ENCODE peak calls at places on chromosome 22, in nine cellular contexts. One of them, this sample, is unnamed.

GRCh38 chr22:25754527-25755202 is 12.7 kb downstream of the MYO18B start:
- DNase-seq in foreskin keratinocyte: no peak
- DNase-seq in neural crest cell: no peak
- DNase-seq in CD8-positive, alpha-beta T cell: no peak
- DNase-seq in omental fat pad: no peak
- DNase-seq in AG09309: peak; percentile 77
- DNase-seq in hepatocyte: no peak
- DNase-seq in GM13976: no peak
- DNase-seq in activated B cell treated with CpG ODN at 0.5 μM for 24 hours: no peak
- DNase-seq in this sample: no peak

GRCh38 chr22:47355388-47355725 is 592.9 kb downstream of the TBC1D22A start:
- DNase-seq in foreskin keratinocyte: no peak
- DNase-seq in neural crest cell: no peak
- DNase-seq in CD8-positive, alpha-beta T cell: no peak
- DNase-seq in omental fat pad: no peak
- DNase-seq in AG09309: no peak
- DNase-seq in hepatocyte: no peak
- DNase-seq in GM13976: no peak
- DNase-seq in activated B cell treated with CpG ODN at 0.5 μM for 24 hours: no peak
- DNase-seq in this sample: no peak

GRCh38 chr22:27804683-27805297 is 3.2 kb upstream of the MN1 start:
- DNase-seq in foreskin keratinocyte: peak; percentile 47
- DNase-seq in neural crest cell: peak; percentile 78
- DNase-seq in CD8-positive, alpha-beta T cell: peak; percentile 27
- DNase-seq in omental fat pad: peak; percentile 35
- DNase-seq in AG09309: peak; percentile 18
- DNase-seq in hepatocyte: peak; percentile 86
- DNase-seq in GM13976: peak; percentile 83
- DNase-seq in activated B cell treated with CpG ODN at 0.5 μM for 24 hours: no peak
- DNase-seq in this sample: peak; percentile 57

GRCh38 chr22:44940121-44940520 is 69.7 kb downstream of the PHF21B start:
- DNase-seq in foreskin keratinocyte: no peak
- DNase-seq in neural crest cell: no peak
- DNase-seq in CD8-positive, alpha-beta T cell: no peak
- DNase-seq in omental fat pad: no peak
- DNase-seq in AG09309: no peak
- DNase-seq in hepatocyte: no peak
- DNase-seq in GM13976: no peak
- DNase-seq in activated B cell treated with CpG ODN at 0.5 μM for 24 hours: no peak
- DNase-seq in this sample: no peak

GRCh38 chr22:30234786-30235470 is 11.6 kb downstream of the LIF start:
- DNase-seq in foreskin keratinocyte: no peak
- DNase-seq in neural crest cell: no peak
- DNase-seq in CD8-positive, alpha-beta T cell: no peak
- DNase-seq in omental fat pad: no peak
- DNase-seq in AG09309: peak; percentile 68
- DNase-seq in hepatocyte: peak; percentile 78
- DNase-seq in GM13976: no peak
- DNase-seq in activated B cell treated with CpG ODN at 0.5 μM for 24 hours: no peak
- DNase-seq in this sample: no peak

GRCh38 chr22:48068323-48068722 is 1305.9 kb downstream of the TBC1D22A start:
- DNase-seq in foreskin keratinocyte: no peak
- DNase-seq in neural crest cell: no peak
- DNase-seq in CD8-positive, alpha-beta T cell: no peak
- DNase-seq in omental fat pad: no peak
- DNase-seq in AG09309: no peak
- DNase-seq in hepatocyte: no peak
- DNase-seq in GM13976: no peak
- DNase-seq in activated B cell treated with CpG ODN at 0.5 μM for 24 hours: no peak
- DNase-seq in this sample: no peak

GRCh38 chr22:26835929-26836528 is 178.6 kb downstream of the MIAT start:
- DNase-seq in foreskin keratinocyte: peak; percentile 30
- DNase-seq in neural crest cell: peak; percentile 59
- DNase-seq in CD8-positive, alpha-beta T cell: peak; percentile 5
- DNase-seq in omental fat pad: no peak
- DNase-seq in AG09309: no peak
- DNase-seq in hepatocyte: peak; percentile 55
- DNase-seq in GM13976: peak; percentile 55
- DNase-seq in activated B cell treated with CpG ODN at 0.5 μM for 24 hours: no peak
- DNase-seq in this sample: peak; percentile 30

GRCh38 chr22:37337204-37337943 is 55.1 kb downstream of the CYTH4 start:
- DNase-seq in foreskin keratinocyte: no peak
- DNase-seq in neural crest cell: no peak
- DNase-seq in CD8-positive, alpha-beta T cell: no peak
- DNase-seq in omental fat pad: no peak
- DNase-seq in AG09309: no peak
- DNase-seq in hepatocyte: no peak
- DNase-seq in GM13976: no peak
- DNase-seq in activated B cell treated with CpG ODN at 0.5 μM for 24 hours: no peak
- DNase-seq in this sample: no peak

GRCh38 chr22:48478529-48479265 is 1349.0 kb downstream of the BRD1 start:
- DNase-seq in foreskin keratinocyte: no peak
- DNase-seq in neural crest cell: no peak
- DNase-seq in CD8-positive, alpha-beta T cell: no peak
- DNase-seq in omental fat pad: no peak
- DNase-seq in AG09309: no peak
- DNase-seq in hepatocyte: no peak
- DNase-seq in GM13976: no peak
- DNase-seq in activated B cell treated with CpG ODN at 0.5 μM for 24 hours: no peak
- DNase-seq in this sample: no peak

GRCh38 chr22:23193882-23194281 is 13.6 kb downstream of the BCR start:
- DNase-seq in foreskin keratinocyte: no peak
- DNase-seq in neural crest cell: no peak
- DNase-seq in CD8-positive, alpha-beta T cell: no peak
- DNase-seq in omental fat pad: no peak
- DNase-seq in AG09309: no peak
- DNase-seq in hepatocyte: no peak
- DNase-seq in GM13976: no peak
- DNase-seq in activated B cell treated with CpG ODN at 0.5 μM for 24 hours: no peak
- DNase-seq in this sample: no peak

GRCh38 chr22:19407649-19408606 is 23.6 kb downstream of the HIRA start:
- DNase-seq in foreskin keratinocyte: no peak
- DNase-seq in neural crest cell: no peak
- DNase-seq in CD8-positive, alpha-beta T cell: no peak
- DNase-seq in omental fat pad: no peak
- DNase-seq in AG09309: no peak
- DNase-seq in hepatocyte: peak; percentile 34
- DNase-seq in GM13976: no peak
- DNase-seq in activated B cell treated with CpG ODN at 0.5 μM for 24 hours: no peak
- DNase-seq in this sample: no peak

GRCh38 chr22:37298748-37299495 is 16.6 kb downstream of the CYTH4 start:
- DNase-seq in foreskin keratinocyte: no peak
- DNase-seq in neural crest cell: no peak
- DNase-seq in CD8-positive, alpha-beta T cell: no peak
- DNase-seq in omental fat pad: no peak
- DNase-seq in AG09309: no peak
- DNase-seq in hepatocyte: no peak
- DNase-seq in GM13976: no peak
- DNase-seq in activated B cell treated with CpG ODN at 0.5 μM for 24 hours: no peak
- DNase-seq in this sample: no peak

GRCh38 chr22:37479196-37479595 is 7.0 kb downstream of the MFNG start:
- DNase-seq in foreskin keratinocyte: no peak
- DNase-seq in neural crest cell: no peak
- DNase-seq in CD8-positive, alpha-beta T cell: no peak
- DNase-seq in omental fat pad: no peak
- DNase-seq in AG09309: no peak
- DNase-seq in hepatocyte: no peak
- DNase-seq in GM13976: no peak
- DNase-seq in activated B cell treated with CpG ODN at 0.5 μM for 24 hours: no peak
- DNase-seq in this sample: no peak

GRCh38 chr22:28813772-28814518 is 13.6 kb upstream of the XBP1 start:
- DNase-seq in foreskin keratinocyte: no peak
- DNase-seq in neural crest cell: no peak
- DNase-seq in CD8-positive, alpha-beta T cell: no peak
- DNase-seq in omental fat pad: no peak
- DNase-seq in AG09309: no peak
- DNase-seq in hepatocyte: peak; percentile 65
- DNase-seq in GM13976: no peak
- DNase-seq in activated B cell treated with CpG ODN at 0.5 μM for 24 hours: no peak
- DNase-seq in this sample: no peak

DNA sequence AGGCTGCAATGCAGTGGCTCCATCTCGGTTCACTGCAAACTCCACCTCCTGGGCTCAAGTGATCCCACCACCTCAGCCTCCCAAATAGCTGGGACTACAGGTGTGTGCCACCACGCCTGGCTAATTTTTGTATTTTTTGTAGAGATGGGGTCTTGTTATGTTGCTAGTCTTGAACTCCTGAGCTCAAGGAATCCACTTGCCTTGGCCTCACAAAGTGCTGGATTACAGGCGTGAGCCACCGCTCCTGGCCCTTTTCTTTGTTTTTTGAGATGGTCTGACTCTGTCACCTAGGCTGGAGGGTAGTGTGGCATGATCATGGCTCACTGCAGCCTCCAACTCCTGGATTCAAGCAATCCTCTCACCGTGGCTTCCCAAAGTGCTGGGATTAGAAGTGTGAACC is 21.0 kb downstream of the ARFGAP3 start:
- DNase-seq in foreskin keratinocyte: no peak
- DNase-seq in neural crest cell: no peak
- DNase-seq in CD8-positive, alpha-beta T cell: no peak
- DNase-seq in omental fat pad: no peak
- DNase-seq in AG09309: no peak
- DNase-seq in hepatocyte: no peak
- DNase-seq in GM13976: no peak
- DNase-seq in activated B cell treated with CpG ODN at 0.5 μM for 24 hours: no peak
- DNase-seq in this sample: no peak
- TF ChIP-seq CTCF in foreskin keratinocyte: no peak
- TF ChIP-seq CTCF in neural crest cell: no peak
- TF ChIP-seq CTCF in CD8-positive, alpha-beta T cell: no peak
- TF ChIP-seq CTCF in omental fat pad: no peak
- TF ChIP-seq CTCF in AG09309: no peak
- TF ChIP-seq CTCF in hepatocyte: no peak
- TF ChIP-seq CTCF in GM13976: no peak
- TF ChIP-seq CTCF in activated B cell treated with CpG ODN at 0.5 μM for 24 hours: no peak
- TF ChIP-seq CTCF in this sample: no peak

GRCh38 chr22:43243275-43243768 is 56.4 kb upstream of the TTLL12 start:
- DNase-seq in foreskin keratinocyte: no peak
- DNase-seq in neural crest cell: no peak
- DNase-seq in CD8-positive, alpha-beta T cell: no peak
- DNase-seq in omental fat pad: no peak
- DNase-seq in AG09309: no peak
- DNase-seq in hepatocyte: no peak
- DNase-seq in GM13976: no peak
- DNase-seq in activated B cell treated with CpG ODN at 0.5 μM for 24 hours: no peak
- DNase-seq in this sample: no peak

GRCh38 chr22:43241699-43242386 is 54.9 kb upstream of the TTLL12 start:
- DNase-seq in foreskin keratinocyte: no peak
- DNase-seq in neural crest cell: no peak
- DNase-seq in CD8-positive, alpha-beta T cell: no peak
- DNase-seq in omental fat pad: no peak
- DNase-seq in AG09309: no peak
- DNase-seq in hepatocyte: no peak
- DNase-seq in GM13976: no peak
- DNase-seq in activated B cell treated with CpG ODN at 0.5 μM for 24 hours: no peak
- DNase-seq in this sample: no peak

GRCh38 chr22:43242627-43243026 is 55.7 kb upstream of the TTLL12 start:
- DNase-seq in foreskin keratinocyte: no peak
- DNase-seq in neural crest cell: no peak
- DNase-seq in CD8-positive, alpha-beta T cell: no peak
- DNase-seq in omental fat pad: no peak
- DNase-seq in AG09309: no peak
- DNase-seq in hepatocyte: no peak
- DNase-seq in GM13976: no peak
- DNase-seq in activated B cell treated with CpG ODN at 0.5 μM for 24 hours: no peak
- DNase-seq in this sample: no peak

GRCh38 chr22:43244803-43245527 is 58.0 kb upstream of the TTLL12 start:
- DNase-seq in foreskin keratinocyte: no peak
- DNase-seq in neural crest cell: no peak
- DNase-seq in CD8-positive, alpha-beta T cell: no peak
- DNase-seq in omental fat pad: no peak
- DNase-seq in AG09309: no peak
- DNase-seq in hepatocyte: no peak
- DNase-seq in GM13976: no peak
- DNase-seq in activated B cell treated with CpG ODN at 0.5 μM for 24 hours: no peak
- DNase-seq in this sample: no peak

GRCh38 chr22:43244385-43244784 is 57.5 kb upstream of the TTLL12 start:
- DNase-seq in foreskin keratinocyte: no peak
- DNase-seq in neural crest cell: no peak
- DNase-seq in CD8-positive, alpha-beta T cell: no peak
- DNase-seq in omental fat pad: no peak
- DNase-seq in AG09309: no peak
- DNase-seq in hepatocyte: no peak
- DNase-seq in GM13976: no peak
- DNase-seq in activated B cell treated with CpG ODN at 0.5 μM for 24 hours: no peak
- DNase-seq in this sample: no peak
- TF ChIP-seq CTCF in foreskin keratinocyte: no peak
- TF ChIP-seq CTCF in neural crest cell: no peak
- TF ChIP-seq CTCF in CD8-positive, alpha-beta T cell: no peak
- TF ChIP-seq CTCF in omental fat pad: no peak
- TF ChIP-seq CTCF in AG09309: no peak
- TF ChIP-seq CTCF in hepatocyte: no peak
- TF ChIP-seq CTCF in GM13976: no peak
- TF ChIP-seq CTCF in activated B cell treated with CpG ODN at 0.5 μM for 24 hours: no peak
- TF ChIP-seq CTCF in this sample: no peak

DNA sequence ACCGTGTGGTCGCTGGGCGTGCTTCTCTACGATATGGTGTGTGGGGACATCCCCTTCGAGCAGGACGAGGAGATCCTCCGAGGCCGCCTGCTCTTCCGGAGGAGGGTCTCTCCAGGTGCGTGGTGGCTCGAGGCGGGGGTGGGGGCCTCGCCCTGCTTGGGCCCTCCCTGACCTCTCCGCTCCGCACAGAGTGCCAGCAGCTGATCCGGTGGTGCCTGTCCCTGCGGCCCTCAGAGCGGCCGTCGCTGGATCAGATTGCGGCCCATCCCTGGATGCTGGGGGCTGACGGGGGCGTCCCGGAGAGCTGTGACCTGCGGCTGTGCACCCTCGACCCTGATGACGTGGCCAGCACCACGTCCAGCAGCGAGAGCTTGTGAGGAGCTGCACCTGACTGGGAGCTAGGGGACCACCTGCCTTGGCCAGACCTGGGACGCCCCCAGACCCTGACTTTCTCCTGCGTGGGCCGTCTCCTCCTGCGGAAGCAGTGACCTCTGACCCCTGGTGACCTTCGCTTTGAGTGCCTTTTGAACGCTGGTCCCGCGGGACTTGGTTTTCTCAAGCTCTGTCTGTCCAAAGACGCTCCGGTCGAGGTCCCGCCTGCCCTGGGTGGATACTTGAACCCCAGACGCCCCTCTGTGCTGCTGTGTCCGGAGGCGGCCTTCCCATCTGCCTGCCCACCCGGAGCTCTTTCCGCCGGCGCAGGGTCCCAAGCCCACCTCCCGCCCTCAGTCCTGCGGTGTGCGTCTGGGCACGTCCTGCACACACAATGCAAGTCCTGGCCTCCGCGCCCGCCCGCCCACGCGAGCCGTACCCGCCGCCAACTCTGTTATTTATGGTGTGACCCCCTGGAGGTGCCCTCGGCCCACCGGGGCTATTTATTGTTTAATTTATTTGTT is 2.4 kb downstream of the PIM3 start:
- DNase-seq in foreskin keratinocyte: no peak
- DNase-seq in neural crest cell: no peak
- DNase-seq in CD8-positive, alpha-beta T cell: no peak
- DNase-seq in omental fat pad: peak; percentile 30
- DNase-seq in AG09309: no peak
- DNase-seq in hepatocyte: peak; percentile 30
- DNase-seq in GM13976: no peak
- DNase-seq in activated B cell treated with CpG ODN at 0.5 μM for 24 hours: no peak
- DNase-seq in this sample: no peak
- TF ChIP-seq CTCF in foreskin keratinocyte: no peak
- TF ChIP-seq CTCF in neural crest cell: no peak
- TF ChIP-seq CTCF in CD8-positive, alpha-beta T cell: no peak
- TF ChIP-seq CTCF in omental fat pad: no peak
- TF ChIP-seq CTCF in AG09309: no peak
- TF ChIP-seq CTCF in hepatocyte: no peak
- TF ChIP-seq CTCF in GM13976: no peak
- TF ChIP-seq CTCF in activated B cell treated with CpG ODN at 0.5 μM for 24 hours: no peak
- TF ChIP-seq CTCF in this sample: no peak

GRCh38 chr22:33083212-33083611 is 25.0 kb upstream of the SYN3 start:
- DNase-seq in foreskin keratinocyte: peak; percentile 44
- DNase-seq in neural crest cell: no peak
- DNase-seq in CD8-positive, alpha-beta T cell: no peak
- DNase-seq in omental fat pad: no peak
- DNase-seq in AG09309: no peak
- DNase-seq in hepatocyte: no peak
- DNase-seq in GM13976: peak; percentile 31
- DNase-seq in activated B cell treated with CpG ODN at 0.5 μM for 24 hours: no peak
- DNase-seq in this sample: no peak
- TF ChIP-seq CTCF in foreskin keratinocyte: peak; percentile 68
- TF ChIP-seq CTCF in neural crest cell: peak; percentile 27
- TF ChIP-seq CTCF in CD8-positive, alpha-beta T cell: no peak
- TF ChIP-seq CTCF in omental fat pad: no peak
- TF ChIP-seq CTCF in AG09309: no peak
- TF ChIP-seq CTCF in hepatocyte: peak; percentile 6
- TF ChIP-seq CTCF in GM13976: no peak
- TF ChIP-seq CTCF in activated B cell treated with CpG ODN at 0.5 μM for 24 hours: no peak
- TF ChIP-seq CTCF in this sample: no peak

This sample was measured in progenitor cell of endocrine pancreas.